ENCODE peak calls at places on chromosomes 13 and 19, in ten cellular contexts. P is SJSA1; A is left ventricle myocardium inferior; X is kidney tubule cell; I is A673; F is fibroblast of the aortic adventitia; G is activated CD4-positive, alpha-beta T cell treated with anti-CD3 and anti-CD28 coated beads, Interleukin-2, amount 50 U/mL, for 1 hour; Q is SHP77; H is HCEC 1CT; E is adrenal gland. V is an unnamed sample.

GRCh38 chr19:13557756-13558398 is 51.6 kb upstream of the CACNA1A start:
- DNase-seq in P (no peak), A (no peak), X (no peak), I (no peak), F (no peak), G (peak), Q (no peak), H (no peak), E (no peak), V (peak)

GRCh38 chr13:33328691-33329090 is 43.1 kb upstream of the STARD13 start:
- DNase-seq in P (no peak), A (no peak), X (no peak), I (peak), F (no peak), G (no peak), Q (no peak), H (no peak), E (no peak), V (no peak)

GRCh38 chr19:45657520-45658163 is 10.4 kb upstream of the GIPR start:
- DNase-seq in P (no peak), A (no peak), X (no peak), I (no peak), F (no peak), G (no peak), Q (peak), H (no peak), E (no peak), V (peak)

GRCh38 chr19:27762933-27763332 is 1450.0 kb downstream of the UQCRFS1 start:
- DNase-seq in P (no peak), A (no peak), X (no peak), I (no peak), F (no peak), G (no peak), Q (no peak), H (no peak), E (no peak), V (no peak)

GRCh38 chr13:102317593-102317992 is 84.3 kb downstream of the FGF14 start:
- DNase-seq in P (no peak), A (peak), X (no peak), I (no peak), F (peak), G (no peak), Q (no peak), H (peak), E (peak), V (no peak)

GRCh38 chr13:50685491-50685890 is 158.0 kb downstream of the DLEU7 start:
- DNase-seq in P (peak), A (peak), X (peak), I (peak), F (peak), G (no peak), Q (no peak), H (no peak), E (peak), V (peak)

GRCh38 chr13:49457221-49457620 is 13.1 kb downstream of the SETDB2 start:
- DNase-seq in P (no peak), A (no peak), X (no peak), I (no peak), F (peak), G (no peak), Q (no peak), H (peak), E (no peak), V (no peak)

GRCh38 chr19:35063940-35064818 is 22.7 kb downstream of the HPN start:
- DNase-seq in P (peak), A (no peak), X (peak), I (peak), F (peak), G (no peak), Q (no peak), H (peak), E (no peak), V (no peak)

GRCh38 chr19:2813235-2814160 is 6.2 kb upstream of the ZNF554 start:
- DNase-seq in P (no peak), A (no peak), X (no peak), I (no peak), F (no peak), G (no peak), Q (no peak), H (no peak), E (no peak), V (no peak)